ENCODE peak calls at places on chromosomes 1 and 21, in six cellular contexts. Z, I, G, F, H and W are unnamed samples.

GRCh38 chr1:89832481-89833127 is 11.8 kb downstream of the LRRC8D start:
- DNase-seq in G (no peak), H (no peak), Z (no peak), F (no peak), I (no peak), W (no peak)

GRCh38 chr1:186212574-186213224 is 162.4 kb downstream of the TPR start:
- DNase-seq in H (peak; percentile 67), Z (peak; percentile 87), G (peak; percentile 98), I (no peak), F (peak; percentile 45), W (peak; percentile 36)

GRCh38 chr21:45341779-45342178 is 54.1 kb upstream of the POFUT2 start:
- DNase-seq in G (peak; percentile 44), Z (peak; percentile 55), I (no peak), F (no peak), H (no peak), W (no peak)

GRCh38 chr1:85229574-85230097 is 28.8 kb upstream of the SYDE2 start:
- DNase-seq in I (no peak), G (no peak), F (no peak), H (no peak), Z (no peak), W (no peak)

GRCh38 chr1:161006563-161006962 is 14.4 kb downstream of the F11R start:
- DNase-seq in I (no peak), Z (no peak), G (no peak), H (no peak), F (no peak), W (no peak)

GRCh38 chr1:220876511-220877347 is 2.5 kb upstream of the HLX start:
- DNase-seq in G (no peak), Z (no peak), F (no peak), I (no peak), H (no peak), W (no peak)

GRCh38 chr1:211352985-211353515 is 26.4 kb downstream of the TRAF5 start:
- DNase-seq in I (peak; percentile 56), G (no peak), Z (peak; percentile 26), F (no peak), H (no peak), W (peak; percentile 82)

GRCh38 chr1:41762251-41762650 is 156.5 kb downstream of the HIVEP3 start:
- DNase-seq in G (no peak), H (no peak), F (no peak), I (no peak), Z (no peak), W (no peak)

GRCh38 chr1:201309420-201309819 is 26.1 kb downstream of the PKP1 start:
- DNase-seq in I (peak; percentile 97), Z (peak; percentile 85), F (no peak), H (no peak), G (peak; percentile 41), W (peak; percentile 93)

GRCh38 chr21:18384771-18385170 is 18.8 kb downstream of the TMPRSS15 start:
- DNase-seq in I (no peak), F (no peak), G (peak; percentile 2), Z (no peak), H (no peak), W (no peak)

GRCh38 chr1:212515329-212515760 is 82.6 kb downstream of the NENF start:
- DNase-seq in I (no peak), G (no peak), Z (no peak), F (no peak), H (no peak), W (peak; percentile 72)

GRCh38 chr1:156549831-156550230 is 22.5 kb downstream of the IQGAP3 start:
- DNase-seq in F (no peak), H (no peak), G (no peak), I (no peak), Z (no peak), W (no peak)

GRCh38 chr1:230176871-230177411 is 109.9 kb downstream of the GALNT2 start:
- DNase-seq in Z (no peak), I (no peak), H (peak; percentile 47), F (no peak), G (peak; percentile 81), W (peak; percentile 95)

GRCh38 chr1:30184393-30185141 is 538.8 kb downstream of the MATN1 start:
- DNase-seq in H (no peak), G (no peak), Z (no peak), I (no peak), F (no peak), W (no peak)